ENCODE peak calls at places on chromosome 12, in eight cellular contexts. One of them, this sample, is unnamed.

GRCh38 chr12:91574391-91574790 is 391.8 kb upstream of the DCN start:
- DNase-seq in stimulated activated CD4-positive, alpha-beta T cell treated with anti-CD3 and anti-CD28 coated beads, Interleukin-15, amount 100 ng/mL, for 24 hours: no peak
- DNase-seq in activated CD4-positive, alpha-beta memory T cell treated with anti-CD3 and anti-CD28 coated beads for 36 hours: no peak
- DNase-seq in NCI-H1105 treated with DMSO at 0.1 percent for 48 hours: no peak
- DNase-seq in iris pigment epithelial cell: no peak
- DNase-seq in NCI-H345: no peak
- DNase-seq in Calu3: no peak
- DNase-seq in naive thymus-derived CD8-positive, alpha-beta T cell: no peak
- DNase-seq in this sample: no peak

GRCh38 chr12:97425802-97426484 is 36.7 kb upstream of the RMST start:
- DNase-seq in stimulated activated CD4-positive, alpha-beta T cell treated with anti-CD3 and anti-CD28 coated beads, Interleukin-15, amount 100 ng/mL, for 24 hours: no peak
- DNase-seq in activated CD4-positive, alpha-beta memory T cell treated with anti-CD3 and anti-CD28 coated beads for 36 hours: no peak
- DNase-seq in NCI-H1105 treated with DMSO at 0.1 percent for 48 hours: no peak
- DNase-seq in iris pigment epithelial cell: no peak
- DNase-seq in NCI-H345: no peak
- DNase-seq in Calu3: no peak
- DNase-seq in naive thymus-derived CD8-positive, alpha-beta T cell: no peak
- DNase-seq in this sample: no peak

GRCh38 chr12:107749094-107749493 is 11.8 kb downstream of the PRDM4 start:
- DNase-seq in stimulated activated CD4-positive, alpha-beta T cell treated with anti-CD3 and anti-CD28 coated beads, Interleukin-15, amount 100 ng/mL, for 24 hours: no peak
- DNase-seq in activated CD4-positive, alpha-beta memory T cell treated with anti-CD3 and anti-CD28 coated beads for 36 hours: no peak
- DNase-seq in NCI-H1105 treated with DMSO at 0.1 percent for 48 hours: no peak
- DNase-seq in iris pigment epithelial cell: peak; percentile 36
- DNase-seq in NCI-H345: no peak
- DNase-seq in Calu3: no peak
- DNase-seq in naive thymus-derived CD8-positive, alpha-beta T cell: no peak
- DNase-seq in this sample: no peak

GRCh38 chr12:124653169-124653931 is 85.9 kb upstream of the NCOR2 start:
- DNase-seq in stimulated activated CD4-positive, alpha-beta T cell treated with anti-CD3 and anti-CD28 coated beads, Interleukin-15, amount 100 ng/mL, for 24 hours: no peak
- DNase-seq in activated CD4-positive, alpha-beta memory T cell treated with anti-CD3 and anti-CD28 coated beads for 36 hours: no peak
- DNase-seq in NCI-H1105 treated with DMSO at 0.1 percent for 48 hours: no peak
- DNase-seq in iris pigment epithelial cell: no peak
- DNase-seq in NCI-H345: no peak
- DNase-seq in Calu3: no peak
- DNase-seq in naive thymus-derived CD8-positive, alpha-beta T cell: no peak
- DNase-seq in this sample: no peak

GRCh38 chr12:30694412-30694955 is 1.2 kb downstream of the IPO8 start:
- DNase-seq in stimulated activated CD4-positive, alpha-beta T cell treated with anti-CD3 and anti-CD28 coated beads, Interleukin-15, amount 100 ng/mL, for 24 hours: no peak
- DNase-seq in activated CD4-positive, alpha-beta memory T cell treated with anti-CD3 and anti-CD28 coated beads for 36 hours: no peak
- DNase-seq in NCI-H1105 treated with DMSO at 0.1 percent for 48 hours: peak; percentile 71
- DNase-seq in iris pigment epithelial cell: no peak
- DNase-seq in NCI-H345: peak; percentile 48
- DNase-seq in Calu3: peak; percentile 5
- DNase-seq in naive thymus-derived CD8-positive, alpha-beta T cell: no peak
- DNase-seq in this sample: no peak

GRCh38 chr12:88944403-88944802 is 364.1 kb upstream of the KITLG start:
- DNase-seq in stimulated activated CD4-positive, alpha-beta T cell treated with anti-CD3 and anti-CD28 coated beads, Interleukin-15, amount 100 ng/mL, for 24 hours: no peak
- DNase-seq in activated CD4-positive, alpha-beta memory T cell treated with anti-CD3 and anti-CD28 coated beads for 36 hours: no peak
- DNase-seq in NCI-H1105 treated with DMSO at 0.1 percent for 48 hours: no peak
- DNase-seq in iris pigment epithelial cell: peak; percentile 79
- DNase-seq in NCI-H345: peak; percentile 31
- DNase-seq in Calu3: no peak
- DNase-seq in naive thymus-derived CD8-positive, alpha-beta T cell: no peak
- DNase-seq in this sample: no peak

GRCh38 chr12:124679533-124680371 is 112.3 kb upstream of the NCOR2 start:
- DNase-seq in stimulated activated CD4-positive, alpha-beta T cell treated with anti-CD3 and anti-CD28 coated beads, Interleukin-15, amount 100 ng/mL, for 24 hours: no peak
- DNase-seq in activated CD4-positive, alpha-beta memory T cell treated with anti-CD3 and anti-CD28 coated beads for 36 hours: no peak
- DNase-seq in NCI-H1105 treated with DMSO at 0.1 percent for 48 hours: no peak
- DNase-seq in iris pigment epithelial cell: no peak
- DNase-seq in NCI-H345: no peak
- DNase-seq in Calu3: no peak
- DNase-seq in naive thymus-derived CD8-positive, alpha-beta T cell: no peak
- DNase-seq in this sample: no peak

GRCh38 chr12:7075931-7076330 is 15.4 kb downstream of the C1S start:
- DNase-seq in stimulated activated CD4-positive, alpha-beta T cell treated with anti-CD3 and anti-CD28 coated beads, Interleukin-15, amount 100 ng/mL, for 24 hours: no peak
- DNase-seq in activated CD4-positive, alpha-beta memory T cell treated with anti-CD3 and anti-CD28 coated beads for 36 hours: no peak
- DNase-seq in NCI-H1105 treated with DMSO at 0.1 percent for 48 hours: no peak
- DNase-seq in iris pigment epithelial cell: peak; percentile 68
- DNase-seq in NCI-H345: no peak
- DNase-seq in Calu3: no peak
- DNase-seq in naive thymus-derived CD8-positive, alpha-beta T cell: no peak
- DNase-seq in this sample: no peak